ENCODE peak calls at places on chromosomes 12 and 14, in six cellular contexts. F is cardiac muscle cell; V is Peyer's patch; Z is CD4-positive, CD25-positive, alpha-beta regulatory T cell; W is brain microvascular endothelial cell; T is fibroblast of lung. G is an unnamed sample.

GRCh38 chr14:77018785-77019184 is 9.7 kb downstream of the IRF2BPL start:
- DNase-seq in F (no peak), W (no peak), T (no peak), V (no peak), Z (no peak), G (no peak)

GRCh38 chr12:21696603-21697002 is 39.0 kb upstream of the LDHB start:
- DNase-seq in V (no peak), F (no peak), W (no peak), Z (no peak), T (no peak), G (no peak)

GRCh38 chr12:110689002-110689600 is at the start of gene HVCN1:
- DNase-seq in T (peak; percentile 22), W (no peak), F (peak; percentile 54), V (peak; percentile 82), Z (peak; percentile 31), G (peak; percentile 81)

GRCh38 chr12:40224439-40225291 is at the start of gene LRRK2:
- DNase-seq in Z (peak; percentile 22), T (peak; percentile 77), F (peak; percentile 67), W (peak; percentile 1), V (peak; percentile 90), G (no peak)

GRCh38 chr14:70907996-70908917 is 998 bp downstream of the PCNX1 start:
- DNase-seq in F (peak; percentile 62), V (peak; percentile 83), W (peak; percentile 52), T (peak; percentile 71), Z (peak; percentile 52), G (peak; percentile 50)

GRCh38 chr12:67968316-67968715 is 20.9 kb upstream of the IFNG-AS1 start:
- DNase-seq in F (no peak), W (no peak), T (peak; percentile 18), Z (no peak), V (no peak), G (no peak)

GRCh38 chr12:56801661-56802622 is 38.8 kb downstream of the HSD17B6 start:
- DNase-seq in V (no peak), W (no peak), T (no peak), Z (no peak), F (no peak), G (no peak)

GRCh38 chr14:77372304-77372841 is 4.5 kb downstream of the TMED8 start:
- DNase-seq in T (peak; percentile 86), Z (peak; percentile 8), F (peak; percentile 18), V (no peak), W (peak; percentile 20), G (no peak)

GRCh38 chr12:89893972-89894706 is 185.5 kb upstream of the ATP2B1 start:
- DNase-seq in V (no peak), W (peak; percentile 43), F (no peak), Z (no peak), T (peak; percentile 48), G (no peak)

GRCh38 chr12:58313091-58313855 is 371.9 kb downstream of the ATP23 start:
- DNase-seq in T (peak; percentile 94), V (no peak), W (peak; percentile 80), Z (no peak), F (no peak), G (no peak)

GRCh38 chr12:110641512-110641911 is 27.6 kb downstream of the TCTN1 start:
- DNase-seq in F (peak; percentile 33), V (no peak), T (peak; percentile 66), W (peak; percentile 61), Z (no peak), G (no peak)

GRCh38 chr12:55901881-55902490 is 25.7 kb downstream of the PYM1 start:
- DNase-seq in T (no peak), W (no peak), V (no peak), F (no peak), Z (no peak), G (no peak)

GRCh38 chr14:104536942-104537612 is 42.5 kb upstream of the C14orf180 start:
- DNase-seq in W (peak; percentile 60), Z (no peak), V (no peak), F (no peak), T (peak; percentile 55), G (no peak)

GRCh38 chr14:94056579-94057308 is 24.3 kb downstream of the DDX24 start:
- DNase-seq in V (no peak), Z (no peak), W (peak; percentile 25), T (peak; percentile 19), F (no peak), G (no peak)

GRCh38 chr12:103657331-103657730 is 70.3 kb downstream of the STAB2 start:
- DNase-seq in F (no peak), V (no peak), W (no peak), Z (no peak), T (peak; percentile 71), G (no peak)

GRCh38 chr12:32828120-32828519 is 68.5 kb downstream of the PKP2 start:
- DNase-seq in T (peak; percentile 27), V (no peak), Z (no peak), W (no peak), F (no peak), G (no peak)

GRCh38 chr12:47941475-47942326 is 21.7 kb upstream of the TMEM106C start:
- DNase-seq in Z (no peak), W (no peak), F (no peak), T (no peak), V (no peak), G (no peak)

GRCh38 chr12:101566318-101566717 is 28.5 kb upstream of the MYBPC1 start:
- DNase-seq in W (no peak), Z (no peak), F (no peak), T (no peak), V (no peak), G (no peak)

GRCh38 chr14:98682031-98682430 is 590.0 kb downstream of the BCL11B start:
- DNase-seq in Z (no peak), T (no peak), F (no peak), V (no peak), W (no peak), G (no peak)

GRCh38 chr14:89420502-89420901 is 3.5 kb upstream of the FOXN3 start:
- DNase-seq in W (no peak), Z (no peak), T (no peak), F (no peak), V (peak; percentile 29), G (no peak)

GRCh38 chr12:1801285-1801975 is 18.9 kb upstream of the LRTM2 start:
- DNase-seq in T (peak; percentile 73), V (no peak), W (no peak), F (no peak), Z (no peak), G (no peak)

GRCh38 chr12:12736759-12737676 is 19.9 kb downstream of the CDKN1B start:
- DNase-seq in F (peak; percentile 48), V (peak; percentile 73), T (peak; percentile 91), Z (peak; percentile 74), W (no peak), G (peak; percentile 75)

GRCh38 chr12:80636832-80637231 is 70.6 kb upstream of the MYF6 start:
- DNase-seq in W (peak; percentile 24), T (no peak), F (no peak), V (no peak), Z (no peak), G (no peak)

GRCh38 chr12:101459642-101460346 is 15.3 kb upstream of the SPIC start:
- DNase-seq in Z (no peak), W (no peak), F (no peak), T (no peak), V (peak; percentile 60), G (no peak)

DNA sequence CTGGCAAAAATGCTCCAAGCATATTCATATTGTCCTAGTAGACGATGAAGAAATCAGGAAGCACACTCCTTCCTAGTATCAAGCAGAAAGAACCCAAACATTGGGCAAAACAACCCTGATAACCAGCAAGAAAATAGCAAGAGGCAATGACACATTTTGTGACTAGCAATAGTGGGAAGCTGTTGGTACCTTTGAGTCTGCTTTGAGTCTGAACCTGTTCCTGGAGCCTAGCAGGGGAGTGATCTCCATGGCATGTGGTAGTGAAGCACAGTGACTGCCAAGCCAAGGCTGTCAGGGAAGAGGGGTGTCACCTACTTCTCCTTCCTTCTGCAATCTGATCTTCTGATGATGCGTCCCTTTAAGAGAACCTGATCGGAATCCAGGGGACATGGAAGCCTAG is 533.9 kb downstream of the VRK1 start:
- DNase-seq in W (no peak), V (no peak), T (no peak), F (no peak), Z (no peak), G (peak; percentile 22)
- H3K27ac ChIP-seq in W (no peak overlapping the region), V (no peak overlapping the region), T (no peak overlapping the region), F (no peak overlapping the region), Z (no peak overlapping the region), G (peak overlapping the region; percentile 82)

DNA sequence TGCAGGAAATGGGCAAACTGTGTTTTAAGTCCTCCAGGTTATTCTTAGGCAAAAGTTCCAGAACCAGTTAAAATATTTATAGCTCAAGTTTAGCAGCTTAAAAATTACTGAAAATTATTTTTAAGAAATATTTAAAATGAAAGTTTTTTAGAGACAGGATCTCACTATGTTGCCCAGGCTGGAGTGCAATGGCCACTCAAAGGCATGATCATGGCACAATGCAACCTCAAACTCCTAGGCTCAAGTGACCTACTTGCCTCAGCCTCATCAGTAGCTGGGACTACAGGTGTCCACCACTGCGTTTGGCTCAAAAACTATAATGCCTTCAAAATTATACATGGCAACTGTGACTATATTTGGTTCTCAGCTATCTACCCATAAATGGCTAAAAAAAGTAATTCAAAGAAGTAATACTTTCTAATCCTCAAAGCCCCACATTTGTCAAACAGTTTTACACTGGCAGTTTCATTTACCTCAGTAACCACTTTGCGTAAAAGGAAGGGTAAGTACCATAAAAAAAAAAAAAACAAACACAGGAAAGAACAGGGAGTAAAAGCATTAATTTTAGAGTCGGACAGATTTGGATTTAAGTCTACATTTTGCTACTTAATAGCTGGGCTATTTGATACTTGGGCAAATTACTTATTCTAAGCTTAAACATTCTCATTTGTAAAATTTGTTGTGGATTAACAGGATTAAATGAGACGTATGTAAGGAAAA is 9.2 kb downstream of the KLHL28 start:
- DNase-seq in F (no peak), V (no peak), Z (no peak), T (no peak), W (no peak), G (no peak)
- H3K27ac ChIP-seq in F (no peak overlapping the region), V (no peak overlapping the region), Z (no peak overlapping the region), T (no peak overlapping the region), W (no peak overlapping the region), G (no peak overlapping the region)

DNA sequence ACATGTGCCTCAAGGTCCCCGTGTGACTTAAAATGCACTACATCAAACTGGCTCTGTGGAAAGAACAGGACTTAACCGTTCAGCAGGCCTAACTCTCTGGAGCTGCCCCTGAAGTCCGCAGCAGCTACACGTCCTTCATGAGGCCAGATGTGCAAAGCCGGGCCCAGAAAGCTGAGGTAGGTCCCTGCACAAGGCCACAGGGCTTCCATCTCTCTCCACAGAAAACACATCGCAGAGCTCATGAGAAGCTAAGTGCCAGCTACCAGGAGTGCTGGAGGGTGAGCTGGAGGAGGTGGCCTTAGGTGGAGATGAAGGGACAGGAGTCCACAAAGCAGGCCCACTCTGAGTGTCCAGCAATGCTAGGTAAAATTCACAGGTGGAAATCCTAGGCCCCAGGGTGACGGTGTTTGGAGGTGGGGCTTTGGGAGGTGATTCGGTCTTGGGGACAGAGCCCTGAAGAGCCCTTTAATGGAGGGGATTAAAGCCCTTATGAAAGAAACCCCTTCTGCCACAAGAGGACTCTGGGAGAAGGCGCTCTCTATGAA is 52.4 kb downstream of the VCPKMT start:
- DNase-seq in V (peak; percentile 46), T (no peak), W (no peak), Z (no peak), F (no peak), G (no peak)
- H3K27ac ChIP-seq in V (peak overlapping the region; percentile 31), T (no peak overlapping the region), W (no peak overlapping the region), Z (peak overlapping the region; percentile 93), F (no peak overlapping the region), G (peak overlapping the region; percentile 5)

GRCh38 chr14:95125156-95125555 is 32.2 kb downstream of the DICER1 start:
- DNase-seq in T (no peak), V (no peak), W (no peak), F (no peak), Z (no peak), G (no peak)
- H3K27ac ChIP-seq in T (no peak overlapping the region), V (no peak overlapping the region), W (no peak overlapping the region), F (no peak overlapping the region), Z (no peak overlapping the region), G (no peak overlapping the region)

GRCh38 chr14:20493634-20494033 is 11.7 kb upstream of the RNASE10 start:
- DNase-seq in F (no peak), V (no peak), Z (no peak), T (no peak), W (no peak), G (no peak)
- H3K27ac ChIP-seq in F (no peak overlapping the region), V (no peak overlapping the region), Z (no peak overlapping the region), T (no peak overlapping the region), W (no peak overlapping the region), G (no peak overlapping the region)

G was measured in DND-41.